ENCODE peak calls at places on chromosomes 13 and 19, in seven cellular contexts. One of them, this sample, is unnamed.

GRCh38 chr19:10871711-10872550 is 578 bp downstream of the CARM1 start:
- DNase-seq in brain microvascular endothelial cell: no peak
- DNase-seq in neural crest cell: no peak
- DNase-seq in breast epithelium: peak
- DNase-seq in AG04450: no peak
- DNase-seq in upper lobe of right lung: peak
- DNase-seq in cardiac muscle cell: peak
- DNase-seq in this sample: no peak

GRCh38 chr19:32387701-32388392 is 17.7 kb upstream of the DPY19L3 start:
- DNase-seq in brain microvascular endothelial cell: peak
- DNase-seq in neural crest cell: no peak
- DNase-seq in breast epithelium: no peak
- DNase-seq in AG04450: no peak
- DNase-seq in upper lobe of right lung: no peak
- DNase-seq in cardiac muscle cell: peak
- DNase-seq in this sample: no peak

GRCh38 chr13:27007166-27007565 is 164.4 kb downstream of the USP12 start:
- DNase-seq in brain microvascular endothelial cell: no peak
- DNase-seq in neural crest cell: no peak
- DNase-seq in breast epithelium: no peak
- DNase-seq in AG04450: no peak
- DNase-seq in upper lobe of right lung: no peak
- DNase-seq in cardiac muscle cell: no peak
- DNase-seq in this sample: no peak

GRCh38 chr19:40370997-40371801 is 18.8 kb downstream of the HIPK4 start:
- DNase-seq in brain microvascular endothelial cell: no peak
- DNase-seq in neural crest cell: no peak
- DNase-seq in breast epithelium: no peak
- DNase-seq in AG04450: no peak
- DNase-seq in upper lobe of right lung: no peak
- DNase-seq in cardiac muscle cell: no peak
- DNase-seq in this sample: no peak

GRCh38 chr13:50589651-50590054 is 253.8 kb downstream of the DLEU7 start:
- DNase-seq in brain microvascular endothelial cell: peak
- DNase-seq in neural crest cell: no peak
- DNase-seq in breast epithelium: no peak
- DNase-seq in AG04450: peak
- DNase-seq in upper lobe of right lung: no peak
- DNase-seq in cardiac muscle cell: peak
- DNase-seq in this sample: no peak

GRCh38 chr13:34349091-34349722 is 531.3 kb downstream of the RFC3 start:
- DNase-seq in brain microvascular endothelial cell: peak
- DNase-seq in neural crest cell: no peak
- DNase-seq in breast epithelium: peak
- DNase-seq in AG04450: peak
- DNase-seq in upper lobe of right lung: no peak
- DNase-seq in cardiac muscle cell: peak
- DNase-seq in this sample: no peak

GRCh38 chr19:45782820-45783785 is 813 bp upstream of the DMPK start:
- DNase-seq in brain microvascular endothelial cell: peak
- DNase-seq in neural crest cell: no peak
- DNase-seq in breast epithelium: peak
- DNase-seq in AG04450: no peak
- DNase-seq in upper lobe of right lung: no peak
- DNase-seq in cardiac muscle cell: peak
- DNase-seq in this sample: no peak

GRCh38 chr19:32265991-32266390 is 79.4 kb upstream of the ZNF507 start:
- DNase-seq in brain microvascular endothelial cell: no peak
- DNase-seq in neural crest cell: no peak
- DNase-seq in breast epithelium: no peak
- DNase-seq in AG04450: no peak
- DNase-seq in upper lobe of right lung: no peak
- DNase-seq in cardiac muscle cell: no peak
- DNase-seq in this sample: no peak

GRCh38 chr13:41699759-41700158 is 242.4 kb downstream of the RGCC start:
- DNase-seq in brain microvascular endothelial cell: no peak
- DNase-seq in neural crest cell: no peak
- DNase-seq in breast epithelium: no peak
- DNase-seq in AG04450: no peak
- DNase-seq in upper lobe of right lung: no peak
- DNase-seq in cardiac muscle cell: no peak
- DNase-seq in this sample: no peak

GRCh38 chr19:18391509-18392075 is 5.6 kb downstream of the GDF15 start:
- DNase-seq in brain microvascular endothelial cell: no peak
- DNase-seq in neural crest cell: no peak
- DNase-seq in breast epithelium: no peak
- DNase-seq in AG04450: no peak
- DNase-seq in upper lobe of right lung: no peak
- DNase-seq in cardiac muscle cell: no peak
- DNase-seq in this sample: no peak

GRCh38 chr19:46493236-46494114 is 2.2 kb downstream of the PNMA8B start:
- DNase-seq in brain microvascular endothelial cell: no peak
- DNase-seq in neural crest cell: no peak
- DNase-seq in breast epithelium: no peak
- DNase-seq in AG04450: no peak
- DNase-seq in upper lobe of right lung: peak
- DNase-seq in cardiac muscle cell: peak
- DNase-seq in this sample: no peak

GRCh38 chr13:100039740-100040139 is 49.2 kb upstream of the PCCA start:
- DNase-seq in brain microvascular endothelial cell: peak
- DNase-seq in neural crest cell: no peak
- DNase-seq in breast epithelium: no peak
- DNase-seq in AG04450: no peak
- DNase-seq in upper lobe of right lung: no peak
- DNase-seq in cardiac muscle cell: no peak
- DNase-seq in this sample: no peak

GRCh38 chr19:17394891-17395415 is 957 bp upstream of the CCDC194 start:
- DNase-seq in brain microvascular endothelial cell: no peak
- DNase-seq in neural crest cell: peak
- DNase-seq in breast epithelium: no peak
- DNase-seq in AG04450: no peak
- DNase-seq in upper lobe of right lung: peak
- DNase-seq in cardiac muscle cell: peak
- DNase-seq in this sample: no peak

GRCh38 chr19:42515241-42515832 is 12.9 kb downstream of the CEACAM1 start:
- DNase-seq in brain microvascular endothelial cell: no peak
- DNase-seq in neural crest cell: no peak
- DNase-seq in breast epithelium: no peak
- DNase-seq in AG04450: no peak
- DNase-seq in upper lobe of right lung: no peak
- DNase-seq in cardiac muscle cell: no peak
- DNase-seq in this sample: no peak

GRCh38 chr13:67971291-67971690 is 741.2 kb upstream of the PCDH9 start:
- DNase-seq in brain microvascular endothelial cell: no peak
- DNase-seq in neural crest cell: no peak
- DNase-seq in breast epithelium: no peak
- DNase-seq in AG04450: no peak
- DNase-seq in upper lobe of right lung: no peak
- DNase-seq in cardiac muscle cell: no peak
- DNase-seq in this sample: no peak

GRCh38 chr13:29594710-29595379 is 643 bp downstream of the SLC7A1 start:
- DNase-seq in brain microvascular endothelial cell: peak
- DNase-seq in neural crest cell: peak
- DNase-seq in breast epithelium: peak
- DNase-seq in AG04450: peak
- DNase-seq in upper lobe of right lung: peak
- DNase-seq in cardiac muscle cell: peak
- DNase-seq in this sample: peak

GRCh38 chr13:27432180-27432579 is 7.8 kb downstream of the GTF3A start:
- DNase-seq in brain microvascular endothelial cell: no peak
- DNase-seq in neural crest cell: no peak
- DNase-seq in breast epithelium: no peak
- DNase-seq in AG04450: no peak
- DNase-seq in upper lobe of right lung: no peak
- DNase-seq in cardiac muscle cell: no peak
- DNase-seq in this sample: no peak

GRCh38 chr13:29260684-29261083 is 334.8 kb downstream of the SLC7A1 start:
- DNase-seq in brain microvascular endothelial cell: no peak
- DNase-seq in neural crest cell: no peak
- DNase-seq in breast epithelium: no peak
- DNase-seq in AG04450: no peak
- DNase-seq in upper lobe of right lung: no peak
- DNase-seq in cardiac muscle cell: no peak
- DNase-seq in this sample: no peak

DNA sequence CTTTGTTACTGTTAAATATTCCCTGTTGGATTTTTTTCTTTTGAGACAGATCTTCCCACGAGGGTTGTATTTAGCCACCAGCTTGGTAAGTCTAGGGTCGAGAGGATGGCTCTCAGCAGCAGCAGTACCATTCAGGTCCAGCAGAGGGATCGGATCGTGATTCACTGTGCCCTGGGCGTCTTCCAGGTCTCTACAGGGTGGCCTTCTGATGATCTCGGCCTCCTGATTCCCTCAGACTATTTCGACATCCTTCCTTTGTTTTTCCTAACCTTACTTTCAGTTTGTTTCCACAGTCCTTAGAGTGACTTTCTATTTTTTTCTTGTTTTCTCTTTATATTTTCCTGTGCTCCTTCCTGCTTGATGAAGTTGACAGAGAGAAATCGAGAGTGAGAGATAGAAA is 1436.9 kb downstream of the UQCRFS1 start:
- DNase-seq in brain microvascular endothelial cell: peak
- DNase-seq in neural crest cell: no peak
- DNase-seq in breast epithelium: no peak
- DNase-seq in AG04450: no peak
- DNase-seq in upper lobe of right lung: no peak
- DNase-seq in cardiac muscle cell: peak
- DNase-seq in this sample: no peak
- TF ChIP-seq CTCF in brain microvascular endothelial cell: peak
- TF ChIP-seq CTCF in neural crest cell: peak
- TF ChIP-seq CTCF in breast epithelium: no peak
- TF ChIP-seq CTCF in AG04450: peak
- TF ChIP-seq CTCF in upper lobe of right lung: no peak
- TF ChIP-seq CTCF in cardiac muscle cell: peak
- TF ChIP-seq CTCF in this sample: no peak

GRCh38 chr19:29478578-29479565 is 46.9 kb upstream of the VSTM2B start:
- DNase-seq in brain microvascular endothelial cell: no peak
- DNase-seq in neural crest cell: peak
- DNase-seq in breast epithelium: no peak
- DNase-seq in AG04450: no peak
- DNase-seq in upper lobe of right lung: no peak
- DNase-seq in cardiac muscle cell: no peak
- DNase-seq in this sample: no peak
- TF ChIP-seq CTCF in brain microvascular endothelial cell: no peak
- TF ChIP-seq CTCF in neural crest cell: peak
- TF ChIP-seq CTCF in breast epithelium: no peak
- TF ChIP-seq CTCF in AG04450: no peak
- TF ChIP-seq CTCF in upper lobe of right lung: peak
- TF ChIP-seq CTCF in cardiac muscle cell: peak
- TF ChIP-seq CTCF in this sample: no peak

GRCh38 chr13:89279374-89279773 is 1608.2 kb downstream of the SLITRK5 start:
- DNase-seq in brain microvascular endothelial cell: no peak
- DNase-seq in neural crest cell: no peak
- DNase-seq in breast epithelium: no peak
- DNase-seq in AG04450: no peak
- DNase-seq in upper lobe of right lung: no peak
- DNase-seq in cardiac muscle cell: no peak
- DNase-seq in this sample: no peak
- TF ChIP-seq CTCF in brain microvascular endothelial cell: no peak
- TF ChIP-seq CTCF in neural crest cell: no peak
- TF ChIP-seq CTCF in breast epithelium: no peak
- TF ChIP-seq CTCF in AG04450: no peak
- TF ChIP-seq CTCF in upper lobe of right lung: no peak
- TF ChIP-seq CTCF in cardiac muscle cell: no peak
- TF ChIP-seq CTCF in this sample: no peak

GRCh38 chr13:24606486-24607170 is 73.6 kb upstream of the ATP12A start:
- DNase-seq in brain microvascular endothelial cell: no peak
- DNase-seq in neural crest cell: no peak
- DNase-seq in breast epithelium: no peak
- DNase-seq in AG04450: no peak
- DNase-seq in upper lobe of right lung: no peak
- DNase-seq in cardiac muscle cell: no peak
- DNase-seq in this sample: no peak

GRCh38 chr13:24610956-24611355 is 69.3 kb upstream of the ATP12A start:
- DNase-seq in brain microvascular endothelial cell: no peak
- DNase-seq in neural crest cell: no peak
- DNase-seq in breast epithelium: no peak
- DNase-seq in AG04450: no peak
- DNase-seq in upper lobe of right lung: no peak
- DNase-seq in cardiac muscle cell: no peak
- DNase-seq in this sample: no peak

GRCh38 chr13:24605923-24606372 is 74.3 kb upstream of the ATP12A start:
- DNase-seq in brain microvascular endothelial cell: peak
- DNase-seq in neural crest cell: no peak
- DNase-seq in breast epithelium: no peak
- DNase-seq in AG04450: no peak
- DNase-seq in upper lobe of right lung: no peak
- DNase-seq in cardiac muscle cell: peak
- DNase-seq in this sample: no peak
- TF ChIP-seq CTCF in brain microvascular endothelial cell: peak
- TF ChIP-seq CTCF in neural crest cell: peak
- TF ChIP-seq CTCF in breast epithelium: no peak
- TF ChIP-seq CTCF in AG04450: peak
- TF ChIP-seq CTCF in upper lobe of right lung: peak
- TF ChIP-seq CTCF in cardiac muscle cell: peak
- TF ChIP-seq CTCF in this sample: no peak

GRCh38 chr19:38543807-38544568 is 73.8 kb downstream of the MAP4K1 start:
- DNase-seq in brain microvascular endothelial cell: peak
- DNase-seq in neural crest cell: no peak
- DNase-seq in breast epithelium: peak
- DNase-seq in AG04450: peak
- DNase-seq in upper lobe of right lung: peak
- DNase-seq in cardiac muscle cell: peak
- DNase-seq in this sample: peak
- TF ChIP-seq CTCF in brain microvascular endothelial cell: no peak
- TF ChIP-seq CTCF in neural crest cell: peak
- TF ChIP-seq CTCF in breast epithelium: no peak
- TF ChIP-seq CTCF in AG04450: no peak
- TF ChIP-seq CTCF in upper lobe of right lung: peak
- TF ChIP-seq CTCF in cardiac muscle cell: no peak
- TF ChIP-seq CTCF in this sample: no peak

GRCh38 chr19:3684817-3685410 is 15.4 kb downstream of the PIP5K1C start:
- DNase-seq in brain microvascular endothelial cell: no peak
- DNase-seq in neural crest cell: no peak
- DNase-seq in breast epithelium: no peak
- DNase-seq in AG04450: no peak
- DNase-seq in upper lobe of right lung: no peak
- DNase-seq in cardiac muscle cell: no peak
- DNase-seq in this sample: no peak
- TF ChIP-seq CTCF in brain microvascular endothelial cell: peak
- TF ChIP-seq CTCF in neural crest cell: no peak
- TF ChIP-seq CTCF in breast epithelium: no peak
- TF ChIP-seq CTCF in AG04450: no peak
- TF ChIP-seq CTCF in upper lobe of right lung: no peak
- TF ChIP-seq CTCF in cardiac muscle cell: no peak
- TF ChIP-seq CTCF in this sample: no peak